ENCODE peak calls at places on chromosomes 7 and 10, in nine cellular contexts. T, H, A, U, K, O, Q, G and E are unnamed samples.

GRCh38 chr7:121343302-121343701 is 14.5 kb downstream of the WNT16 start:
- DNase-seq in T (no peak), H (no peak), A (no peak), U (no peak), K (no peak), O (no peak), Q (no peak), G (no peak), E (no peak)

GRCh38 chr10:105352281-105352680 is 711.2 kb downstream of the SORCS3 start:
- DNase-seq in T (no peak), H (no peak), A (no peak), U (no peak), K (no peak), O (no peak), Q (no peak), G (no peak), E (no peak)

GRCh38 chr7:3754488-3755365 is 453.7 kb downstream of the SDK1 start:
- DNase-seq in T (no peak), H (peak), A (peak), U (peak), K (no peak), O (peak), Q (no peak), G (no peak), E (peak)

GRCh38 chr10:43667317-43667731 is 18.6 kb upstream of the ZNF32 start:
- DNase-seq in T (peak), H (peak), A (peak), U (no peak), K (no peak), O (no peak), Q (no peak), G (no peak), E (peak)

GRCh38 chr10:78408671-78409472 is 375.2 kb downstream of the RPS24 start:
- DNase-seq in T (peak), H (peak), A (peak), U (no peak), K (no peak), O (peak), Q (no peak), G (no peak), E (peak)

GRCh38 chr7:92835851-92836488 is 403 bp downstream of the CDK6 start:
- DNase-seq in T (peak), H (no peak), A (peak), U (peak), K (peak), O (peak), Q (no peak), G (no peak), E (peak)

GRCh38 chr10:126212653-126213052 is 175.6 kb downstream of the ADAM12 start:
- DNase-seq in T (no peak), H (no peak), A (peak), U (no peak), K (no peak), O (no peak), Q (no peak), G (no peak), E (no peak)

GRCh38 chr7:31603076-31603475 is 83.9 kb upstream of the PPP1R17 start:
- DNase-seq in T (no peak), H (no peak), A (peak), U (peak), K (no peak), O (no peak), Q (no peak), G (no peak), E (no peak)

GRCh38 chr7:24336461-24336860 is 52.5 kb downstream of the NPY start:
- DNase-seq in T (no peak), H (no peak), A (no peak), U (peak), K (no peak), O (no peak), Q (no peak), G (no peak), E (no peak)

GRCh38 chr10:110279062-110279986 is 25.4 kb downstream of the SMNDC1 start:
- DNase-seq in T (peak), H (peak), A (peak), U (peak), K (no peak), O (no peak), Q (no peak), G (no peak), E (peak)

GRCh38 chr10:84360634-84361365 is 32.4 kb downstream of the CCSER2 start:
- DNase-seq in T (no peak), H (no peak), A (peak), U (no peak), K (no peak), O (no peak), Q (no peak), G (no peak), E (peak)

GRCh38 chr10:42548254-42548653 is 90.1 kb downstream of the ZNF33B start:
- DNase-seq in T (no peak), H (no peak), A (no peak), U (no peak), K (no peak), O (no peak), Q (no peak), G (no peak), E (no peak)
- H3K4me3 ChIP-seq in T (no peak), H (no peak), A (no peak), U (no peak), K (no peak), O (no peak), Q (no peak), G (no peak), E (no peak)

DNA sequence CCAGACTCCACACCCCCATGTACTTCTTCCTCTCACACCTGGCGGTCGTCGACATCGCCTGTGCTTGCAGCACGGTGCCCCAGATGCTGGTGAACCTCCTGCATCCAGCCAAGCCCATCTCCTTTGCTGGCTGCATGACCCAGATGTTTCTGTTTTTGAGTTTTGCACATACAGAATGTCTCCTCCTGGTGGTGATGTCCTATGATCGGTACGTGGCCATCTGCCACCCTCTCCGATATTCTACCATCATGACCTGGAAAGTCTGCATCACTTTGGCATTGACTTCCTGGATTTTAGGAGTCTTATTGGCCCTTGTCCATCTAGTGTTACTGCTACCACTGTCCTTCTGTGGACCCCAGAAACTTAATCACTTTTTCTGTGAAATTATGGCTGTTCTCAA is 4.8 kb downstream of the OR2A25 start:
- DNase-seq in T (no peak), H (no peak), A (no peak), U (no peak), K (no peak), O (no peak), Q (no peak), G (no peak), E (no peak)
- TF ChIP-seq CTCF in T (no peak), H (no peak), A (no peak), U (no peak), K (no peak), O (no peak), Q (no peak), G (no peak), E (no peak)

DNA sequence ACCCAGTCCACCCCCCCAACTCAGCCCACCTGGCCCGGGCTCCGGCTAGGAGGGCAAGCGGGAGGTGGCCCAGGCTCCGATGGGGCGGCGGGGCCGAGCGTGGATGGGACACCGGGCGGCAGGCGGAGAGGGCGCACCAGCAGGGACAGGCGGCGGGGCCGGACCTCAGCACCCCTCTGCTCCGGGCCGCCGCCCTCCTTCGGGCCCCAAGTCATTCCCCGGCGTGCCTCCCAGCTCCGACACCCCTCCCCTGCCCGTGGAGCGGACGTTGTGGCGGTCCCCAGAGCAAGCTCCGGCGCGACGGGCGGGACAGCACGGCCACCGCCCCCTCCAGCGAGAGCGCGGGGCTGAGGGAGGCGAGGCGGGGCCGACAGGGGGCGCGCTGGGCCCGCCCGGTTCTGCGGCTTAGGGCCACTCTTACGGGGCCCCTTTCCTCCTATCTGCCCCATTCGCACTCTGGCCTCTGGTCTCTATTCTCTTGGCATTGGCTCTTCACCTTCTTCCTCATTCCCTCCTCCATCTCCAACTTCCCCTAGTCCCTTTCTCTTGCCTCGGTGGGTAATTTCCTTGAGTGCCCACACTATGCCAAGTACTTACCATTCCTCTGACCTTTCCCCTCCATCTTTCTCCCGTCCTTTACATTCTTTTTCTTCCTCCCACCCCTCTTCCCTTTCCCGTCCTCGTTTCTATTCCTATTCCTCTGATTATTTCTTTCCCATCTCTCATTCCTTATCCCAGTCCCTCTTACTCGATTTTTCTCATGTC is 710 bp upstream of the GBX1 start:
- DNase-seq in T (peak), H (no peak), A (no peak), U (peak), K (no peak), O (no peak), Q (peak), G (no peak), E (no peak)
- H3K4me3 ChIP-seq in T (peak), H (peak), A (no peak), U (peak), K (peak), O (no peak), Q (no peak), G (no peak), E (no peak)

DNA sequence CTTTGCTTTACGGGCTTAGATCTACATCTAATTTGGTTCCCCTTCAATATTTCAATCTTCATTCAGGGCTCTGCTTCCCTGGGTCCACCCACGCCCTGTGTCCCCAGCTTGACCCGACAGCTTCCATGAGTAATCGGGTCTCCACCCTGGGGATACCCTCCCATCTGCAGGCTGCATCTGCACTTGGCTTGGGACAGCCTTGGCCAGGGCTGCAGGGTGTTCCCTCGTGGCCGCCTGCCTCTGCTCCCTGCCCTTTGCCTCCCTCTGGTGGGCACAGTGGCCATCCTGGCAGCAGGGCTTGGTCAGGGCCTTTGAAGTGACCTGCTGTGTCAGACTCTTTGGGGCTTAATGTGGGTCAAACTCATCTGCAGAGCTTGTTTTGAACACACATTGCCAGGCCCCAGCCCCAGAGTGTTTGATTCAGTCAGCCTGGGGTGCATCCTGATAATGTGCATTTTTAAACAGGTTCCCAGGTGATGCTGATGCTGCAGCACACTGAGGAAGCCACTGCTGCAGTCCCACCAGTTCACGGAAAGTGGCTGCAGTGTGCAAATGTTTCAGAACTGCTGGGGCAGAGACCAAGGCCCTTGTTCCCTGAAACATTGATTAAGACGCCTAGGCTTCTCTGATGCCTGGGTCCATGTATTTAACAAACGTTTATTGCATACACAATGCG is 80.7 kb upstream of the SEC61G start:
- DNase-seq in T (peak), H (peak), A (peak), U (peak), K (peak), O (peak), Q (no peak), G (no peak), E (peak)
- TF ChIP-seq CTCF in T (peak), H (no peak), A (peak), U (peak), K (peak), O (peak), Q (peak), G (peak), E (peak)

DNA sequence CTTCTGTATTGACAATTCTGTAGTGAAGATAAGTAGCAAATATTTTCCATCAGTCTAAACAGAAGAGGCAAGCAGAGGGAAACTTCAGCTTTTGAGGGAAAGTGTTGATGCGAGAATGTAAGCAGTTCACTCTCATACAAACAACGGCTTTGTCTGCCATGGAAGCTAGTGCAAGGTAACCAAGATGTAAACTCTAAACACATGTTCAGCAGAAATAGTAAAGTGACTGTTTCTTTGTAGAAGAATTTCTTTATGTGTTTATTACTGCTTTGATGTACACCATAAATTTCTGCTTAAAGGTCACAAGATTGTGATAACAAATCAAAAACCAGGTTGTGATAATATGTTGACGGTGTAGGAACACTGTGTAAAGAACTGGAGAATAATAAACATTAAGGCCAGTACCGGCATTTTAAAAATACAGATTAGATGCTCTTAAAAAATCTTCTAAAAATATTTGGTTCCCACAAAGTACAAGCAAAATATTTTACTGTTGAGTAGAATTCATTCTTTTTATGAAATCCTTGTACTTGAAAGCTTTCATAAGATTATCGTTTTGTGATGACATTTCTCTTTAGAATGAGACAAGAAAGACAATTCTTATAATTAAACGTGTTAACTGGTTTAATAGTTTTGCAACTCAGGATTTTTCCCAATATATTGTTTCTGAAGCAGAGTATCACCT is 34.2 kb downstream of the SEMA3C start:
- DNase-seq in T (no peak), H (no peak), A (no peak), U (no peak), K (no peak), O (no peak), Q (no peak), G (no peak), E (no peak)
- H3K4me3 ChIP-seq in T (no peak), H (no peak), A (no peak), U (no peak), K (no peak), O (no peak), Q (no peak), G (no peak), E (no peak)

GRCh38 chr10:4315529-4315928 is 510.5 kb upstream of the AKR1E2 start:
- DNase-seq in T (no peak), H (no peak), A (peak), U (no peak), K (no peak), O (no peak), Q (no peak), G (no peak), E (peak)

GRCh38 chr10:4312046-4312835 is 513.8 kb upstream of the AKR1E2 start:
- DNase-seq in T (no peak), H (no peak), A (no peak), U (peak), K (no peak), O (no peak), Q (no peak), G (no peak), E (no peak)

GRCh38 chr10:4319870-4320367 is 506.1 kb upstream of the AKR1E2 start:
- DNase-seq in T (no peak), H (no peak), A (no peak), U (no peak), K (no peak), O (no peak), Q (no peak), G (no peak), E (no peak)

DNA sequence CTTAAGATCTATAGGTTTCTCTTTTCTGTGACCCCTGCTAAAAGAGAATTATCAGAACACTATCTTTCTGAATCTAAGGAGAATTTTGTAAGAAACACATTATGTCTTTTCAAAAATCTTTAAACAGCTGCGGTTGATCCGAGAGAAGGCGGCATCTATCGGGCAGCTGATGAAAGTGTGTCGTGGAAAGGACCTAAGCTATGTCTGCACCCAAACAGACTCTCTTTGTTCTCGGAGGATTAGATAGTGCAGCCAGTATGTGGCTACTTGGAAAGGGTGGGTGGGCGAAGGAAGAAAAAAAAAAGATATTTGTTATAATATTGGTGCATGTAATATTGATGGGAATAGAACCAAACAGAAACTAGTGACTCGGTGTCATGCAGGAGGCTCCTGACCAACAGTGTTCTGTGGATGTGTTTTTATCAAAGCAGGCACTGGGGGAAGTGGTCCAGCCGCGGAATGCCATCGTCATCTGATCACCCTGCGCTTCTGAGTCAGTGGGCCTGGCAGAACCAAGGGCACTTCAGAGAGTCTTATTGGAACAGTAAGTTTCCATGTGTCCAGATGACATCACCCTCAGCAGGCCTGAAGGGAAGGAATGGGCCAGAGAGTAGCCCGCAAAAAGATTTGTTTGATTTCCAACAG is 509.7 kb upstream of the AKR1E2 start:
- DNase-seq in T (peak), H (peak), A (peak), U (peak), K (peak), O (no peak), Q (no peak), G (no peak), E (peak)
- TF ChIP-seq CTCF in T (no peak), H (no peak), A (peak), U (peak), K (no peak), O (no peak), Q (no peak), G (no peak), E (peak)

DNA sequence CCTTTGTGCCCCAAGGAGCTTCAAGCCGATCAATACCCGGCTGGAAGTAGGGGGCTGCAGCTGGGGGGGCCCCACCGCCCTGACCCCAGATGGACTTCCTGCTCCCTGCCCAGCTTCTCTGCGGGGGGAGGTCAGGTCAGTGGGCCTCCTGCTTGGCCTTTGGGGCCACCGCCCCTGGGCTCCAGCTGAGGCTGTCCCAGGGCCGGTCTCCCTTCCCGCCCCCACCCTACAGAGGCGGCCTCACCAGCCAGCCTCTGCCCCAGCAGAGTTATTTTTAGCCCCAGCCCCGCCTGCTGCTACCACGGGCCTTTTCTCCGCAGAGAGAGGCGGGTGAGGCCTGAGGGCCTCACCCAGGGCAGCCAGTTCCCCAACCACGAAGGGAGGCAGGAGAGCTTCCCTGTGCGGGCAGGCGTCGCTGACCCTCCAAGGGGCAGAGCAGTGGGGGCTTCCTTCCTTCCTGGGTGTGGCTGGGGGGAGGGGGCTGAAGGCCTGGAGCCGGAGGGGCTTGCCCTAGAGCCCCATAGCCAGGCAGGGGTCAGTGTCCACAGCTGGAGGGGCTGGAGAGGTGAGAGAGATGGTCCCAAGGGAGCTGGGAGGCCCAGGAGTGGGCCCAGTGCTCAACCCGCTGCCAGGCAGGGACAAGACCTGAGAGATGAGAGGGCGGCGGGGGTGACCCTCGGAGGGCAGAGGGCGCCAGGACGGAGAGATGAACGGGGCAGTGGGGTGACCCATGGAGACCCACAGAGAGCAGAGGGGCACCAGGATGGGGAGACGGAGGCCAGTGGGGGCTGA is 24.6 kb downstream of the PWWP2B start:
- DNase-seq in T (peak), H (peak), A (peak), U (peak), K (no peak), O (peak), Q (peak), G (no peak), E (peak)
- H3K4me3 ChIP-seq in T (no peak), H (peak), A (no peak), U (no peak), K (peak), O (no peak), Q (no peak), G (no peak), E (no peak)